ENCODE peak calls at places on chromosome 18, in six cellular contexts. F, E, X, T, L and S are unnamed samples.

GRCh38 chr18:27749189-27749588 is 427.7 kb downstream of the CDH2 start:
- DNase-seq in F (no peak), T (no peak), X (no peak), E (no peak), L (no peak), S (no peak)

GRCh38 chr18:596288-596881 is 403 bp upstream of the CLUL1 start:
- DNase-seq in T (no peak), F (peak; percentile 38), L (no peak), X (no peak), E (no peak), S (no peak)

GRCh38 chr18:79797518-79798345 is at the start of gene KCNG2:
- DNase-seq in F (no peak), E (peak; percentile 10), T (peak; percentile 45), L (no peak), X (no peak), S (peak; percentile 66)

GRCh38 chr18:51077217-51077616 is 47.2 kb downstream of the SMAD4 start:
- DNase-seq in T (no peak), L (no peak), E (peak; percentile 75), X (no peak), F (no peak), S (no peak)

GRCh38 chr18:75529394-75529793 is 101.9 kb upstream of the SMIM21 start:
- DNase-seq in X (no peak), T (no peak), F (no peak), E (no peak), L (no peak), S (no peak)

GRCh38 chr18:44537521-44537920 is 143.2 kb upstream of the SETBP1 start:
- DNase-seq in T (no peak), L (no peak), F (no peak), X (peak; percentile 29), E (peak; percentile 3), S (no peak)

GRCh38 chr18:34352385-34353163 is 127.9 kb upstream of the NOL4 start:
- DNase-seq in L (no peak), T (no peak), F (peak; percentile 99), E (no peak), X (no peak), S (no peak)

GRCh38 chr18:73884868-73885267 is 262.8 kb downstream of the FBXO15 start:
- DNase-seq in E (no peak), F (no peak), T (no peak), L (no peak), X (no peak), S (no peak)

GRCh38 chr18:49728542-49728941 is 84.8 kb downstream of the ACAA2 start:
- DNase-seq in E (peak; percentile 41), X (peak; percentile 10), T (peak; percentile 53), F (peak; percentile 19), L (no peak), S (peak; percentile 51)

GRCh38 chr18:76490701-76491171 is 4.3 kb downstream of the ZNF516 start:
- DNase-seq in F (peak; percentile 6), T (peak; percentile 63), E (no peak), X (no peak), L (peak; percentile 49), S (peak; percentile 58)

GRCh38 chr18:50424877-50425690 is 50.2 kb downstream of the SKA1 start:
- DNase-seq in X (no peak), F (no peak), T (no peak), E (peak; percentile 100), L (no peak), S (peak; percentile 66)

GRCh38 chr18:75070625-75071483 is 138.1 kb downstream of the PTGR3 start:
- DNase-seq in E (peak; percentile 57), L (peak; percentile 53), T (no peak), X (peak; percentile 92), F (peak; percentile 83), S (no peak)

GRCh38 chr18:10329116-10329515 is 125.3 kb upstream of the APCDD1 start:
- DNase-seq in E (peak; percentile 7), X (no peak), T (no peak), F (no peak), L (no peak), S (no peak)

GRCh38 chr18:8116346-8117007 is 492.8 kb upstream of the RAB12 start:
- DNase-seq in E (peak; percentile 42), T (no peak), X (no peak), F (no peak), L (no peak), S (no peak)

GRCh38 chr18:75247601-75248421 is 37.2 kb downstream of the TSHZ1 start:
- DNase-seq in X (no peak), L (no peak), F (peak; percentile 30), T (no peak), E (peak; percentile 69), S (no peak)

GRCh38 chr18:67043276-67043675 is 439.4 kb upstream of the CDH19 start:
- DNase-seq in E (no peak), T (no peak), X (no peak), F (no peak), L (no peak), S (peak; percentile 14)

GRCh38 chr18:57210101-57210661 is 63.3 kb downstream of the BOD1L2 start:
- DNase-seq in L (no peak), E (peak; percentile 42), T (no peak), X (peak; percentile 4), F (peak; percentile 40), S (peak; percentile 40)

GRCh38 chr18:61896767-61897166 is 4.0 kb upstream of the RNF152 start:
- DNase-seq in F (no peak), T (no peak), E (peak; percentile 85), X (no peak), L (no peak), S (peak; percentile 46)

GRCh38 chr18:58314284-58314683 is 270.3 kb downstream of the NEDD4L start:
- DNase-seq in X (peak; percentile 50), E (peak; percentile 93), T (peak; percentile 71), L (no peak), F (no peak), S (peak; percentile 44)

GRCh38 chr18:50451100-50451842 is 76.4 kb downstream of the SKA1 start:
- DNase-seq in E (no peak), X (no peak), F (no peak), L (no peak), T (no peak), S (no peak)

GRCh38 chr18:39946623-39947061 is 2008.4 kb upstream of the PIK3C3 start:
- DNase-seq in F (peak; percentile 64), L (no peak), X (peak; percentile 16), T (no peak), E (peak; percentile 81), S (no peak)

GRCh38 chr18:76558881-76559667 is 64.0 kb upstream of the ZNF516 start:
- DNase-seq in X (no peak), T (no peak), E (no peak), L (no peak), F (peak; percentile 56), S (no peak)

GRCh38 chr18:51153659-51154371 is 43.7 kb downstream of the MEX3C start:
- DNase-seq in L (peak; percentile 22), E (no peak), X (no peak), F (no peak), T (peak; percentile 59), S (no peak)

GRCh38 chr18:52716926-52717325 is 376.9 kb downstream of the DCC start:
- DNase-seq in T (no peak), F (peak; percentile 4), X (no peak), E (no peak), L (no peak), S (no peak)

GRCh38 chr18:9722691-9723090 is 14.6 kb downstream of the RAB31 start:
- DNase-seq in L (no peak), F (no peak), E (peak; percentile 79), X (no peak), T (no peak), S (no peak)

GRCh38 chr18:11308499-11308898 is 159.1 kb upstream of the PIEZO2 start:
- DNase-seq in X (no peak), E (peak; percentile 56), F (no peak), L (no peak), T (no peak), S (no peak)

GRCh38 chr18:79753391-79753851 is 44.3 kb upstream of the KCNG2 start:
- DNase-seq in E (no peak), L (no peak), F (no peak), T (no peak), X (no peak), S (no peak)

GRCh38 chr18:62693659-62694058 is 21.7 kb upstream of the PHLPP1 start:
- DNase-seq in L (no peak), X (no peak), T (no peak), F (no peak), E (no peak), S (no peak)

GRCh38 chr18:24964213-24964612 is 387.8 kb downstream of the ZNF521 start:
- DNase-seq in X (no peak), F (no peak), T (peak; percentile 72), E (no peak), L (no peak), S (no peak)

GRCh38 chr18:49487711-49488310 is 777 bp upstream of the C18orf32 start:
- DNase-seq in E (no peak), L (no peak), X (no peak), T (no peak), F (no peak), S (no peak)

GRCh38 chr18:634551-635045 is 22.9 kb upstream of the TYMS start:
- DNase-seq in L (no peak), F (no peak), T (no peak), X (no peak), E (no peak), S (no peak)

GRCh38 chr18:5707586-5707985 is 163.8 kb upstream of the EPB41L3 start:
- DNase-seq in L (no peak), T (no peak), X (no peak), E (no peak), F (no peak), S (no peak)

GRCh38 chr18:48756511-48757226 is 194.1 kb downstream of the SMAD7 start:
- DNase-seq in T (no peak), X (no peak), E (no peak), L (no peak), F (no peak), S (peak; percentile 1)

GRCh38 chr18:30245756-30246515 is 796.6 kb downstream of the DSC3 start:
- DNase-seq in X (no peak), E (peak; percentile 23), L (no peak), F (no peak), T (no peak), S (no peak)